ENCODE peak calls at places on chromosomes 6 and 20, in five cellular contexts. A, N, D, M and U are unnamed samples.

GRCh38 chr6:161569071-161569470 is 295.2 kb upstream of the AGPAT4 start:
- DNase-seq in M (no peak), N (no peak), A (no peak), D (no peak), U (no peak)

GRCh38 chr6:34132486-34133185 is 13.3 kb downstream of the GRM4 start:
- DNase-seq in D (no peak), M (peak), N (no peak), A (no peak), U (no peak)

GRCh38 chr6:8993111-8993510 is 557.8 kb upstream of the SLC35B3 start:
- DNase-seq in N (no peak), A (no peak), D (no peak), M (no peak), U (no peak)

GRCh38 chr6:157253017-157253416 is 70.3 kb downstream of the TMEM242 start:
- DNase-seq in A (no peak), M (no peak), D (no peak), N (no peak), U (no peak)

GRCh38 chr20:58233881-58234528 is 5.6 kb upstream of the ANKRD60 start:
- DNase-seq in A (no peak), M (peak), N (no peak), D (no peak), U (no peak)

GRCh38 chr20:25324412-25324811 is 66.2 kb downstream of the ABHD12 start:
- DNase-seq in A (peak), D (no peak), N (peak), M (no peak), U (peak)

GRCh38 chr6:11596640-11597237 is 59.2 kb downstream of the TMEM170B start:
- DNase-seq in A (no peak), N (no peak), D (no peak), M (no peak), U (no peak)

GRCh38 chr6:11271637-11272036 is 39.2 kb upstream of the NEDD9 start:
- DNase-seq in D (no peak), M (no peak), A (no peak), N (no peak), U (no peak)

GRCh38 chr20:650954-651353 is 2.0 kb downstream of the SRXN1 start:
- DNase-seq in D (no peak), N (no peak), A (no peak), M (peak), U (no peak)

GRCh38 chr6:155832596-155832995 is 377.0 kb upstream of the NOX3 start:
- DNase-seq in D (no peak), A (no peak), M (peak), N (no peak), U (no peak)

GRCh38 chr6:135217663-135218062 is 36.6 kb downstream of the MYB start:
- DNase-seq in A (no peak), M (no peak), N (no peak), D (no peak), U (no peak)

GRCh38 chr6:129607581-129608186 is 102.3 kb downstream of the ARHGAP18 start:
- DNase-seq in N (no peak), M (no peak), A (no peak), D (no peak), U (no peak)

GRCh38 chr6:136751478-136751956 is 40.8 kb downstream of the MAP3K5 start:
- DNase-seq in N (no peak), D (no peak), A (no peak), M (no peak), U (no peak)

GRCh38 chr20:25750765-25751696 is 54.4 kb upstream of the ZNF337 start:
- DNase-seq in M (peak), D (peak), A (no peak), N (no peak), U (no peak)

GRCh38 chr6:105644073-105644489 is 241.2 kb upstream of the PREP start:
- DNase-seq in D (no peak), A (no peak), N (no peak), M (no peak), U (no peak)

GRCh38 chr20:1757606-1758507 is 100.3 kb upstream of the SIRPG start:
- DNase-seq in M (no peak), N (no peak), D (no peak), A (no peak), U (no peak)

GRCh38 chr6:13480631-13481501 is 6.5 kb downstream of the GFOD1 start:
- DNase-seq in N (peak), D (no peak), A (no peak), M (peak), U (no peak)

GRCh38 chr6:83294676-83295075 is 101.5 kb downstream of the RWDD2A start:
- DNase-seq in A (no peak), N (no peak), M (no peak), D (no peak), U (no peak)

GRCh38 chr6:149964243-149965190 is 774 bp downstream of the ULBP1 start:
- DNase-seq in A (no peak), M (no peak), D (no peak), N (no peak), U (no peak)

GRCh38 chr20:50267041-50267865 is 76.6 kb downstream of the CEBPB start:
- DNase-seq in M (peak), D (no peak), N (peak), A (peak), U (peak)

GRCh38 chr6:73655341-73655917 is 1.6 kb upstream of the SLC17A5 start:
- DNase-seq in A (no peak), D (no peak), M (no peak), N (no peak), U (no peak)

GRCh38 chr20:32522775-32523612 is 62.1 kb downstream of the NOL4L start:
- DNase-seq in D (peak), M (no peak), N (no peak), A (no peak), U (peak)

GRCh38 chr6:24125980-24126379 is at the start of gene NRSN1:
- DNase-seq in M (no peak), A (no peak), D (no peak), N (no peak), U (no peak)

GRCh38 chr6:85580878-85581267 is 12.8 kb downstream of the SNX14 start:
- DNase-seq in A (no peak), N (peak), M (peak), D (no peak), U (peak)

GRCh38 chr6:32832535-32832934 is 6.0 kb downstream of the TAP2 start:
- DNase-seq in A (no peak), D (no peak), N (no peak), M (no peak), U (no peak)

GRCh38 chr6:4253604-4254211 is 118.3 kb upstream of the ECI2 start:
- DNase-seq in A (no peak), D (no peak), N (peak), M (peak), U (peak)

GRCh38 chr6:144264270-144265060 is 20.7 kb upstream of the UTRN start:
- DNase-seq in M (peak), N (no peak), D (no peak), A (peak), U (no peak)

GRCh38 chr6:93021235-93021909 is 398.0 kb downstream of the EPHA7 start:
- DNase-seq in M (no peak), D (no peak), N (no peak), A (no peak), U (no peak)

GRCh38 chr6:118123503-118124037 is 216.5 kb downstream of the SLC35F1 start:
- DNase-seq in A (no peak), N (no peak), M (no peak), D (no peak), U (no peak)

GRCh38 chr6:25922301-25922700 is 8.2 kb downstream of the SLC17A2 start:
- DNase-seq in M (no peak), D (no peak), A (peak), N (no peak), U (peak)

GRCh38 chr6:69729870-69730449 is 66.8 kb downstream of the LMBRD1 start:
- DNase-seq in A (no peak), N (no peak), D (no peak), M (no peak), U (no peak)

GRCh38 chr6:1399085-1399780 is 9.9 kb downstream of the FOXF2 start:
- DNase-seq in M (no peak), D (no peak), N (no peak), A (no peak), U (no peak)

GRCh38 chr20:17343091-17343490 is 116.3 kb downstream of the PCSK2 start:
- DNase-seq in N (no peak), M (no peak), A (no peak), D (no peak), U (no peak)
- H3K4me3 ChIP-seq in N (no peak), M (no peak), A (no peak), D (no peak), U (no peak)

DNA sequence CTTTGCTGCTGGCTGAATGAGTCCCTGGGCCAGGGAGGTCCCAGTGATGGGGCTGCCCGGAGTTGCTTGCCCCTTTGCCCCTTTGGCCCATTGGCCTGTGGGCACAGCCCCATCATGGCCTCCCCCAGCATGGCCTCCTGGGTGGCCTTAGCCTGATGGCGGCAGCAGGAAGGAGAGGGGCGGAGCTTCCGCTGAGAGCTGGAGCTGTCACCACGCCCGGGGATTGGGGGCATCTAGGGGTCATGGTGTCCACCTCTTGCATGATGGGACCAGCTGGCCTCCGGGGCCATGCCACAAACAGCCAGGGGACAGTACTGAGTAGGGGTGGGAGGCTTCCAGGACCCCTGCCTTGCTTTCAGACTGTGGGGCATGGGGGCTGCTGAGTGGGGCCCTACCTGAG is 31.5 kb upstream of the GATA5 start:
- DNase-seq in M (no peak), N (peak), A (no peak), D (no peak), U (no peak)
- TF ChIP-seq POLR2A in M (no peak), N (no peak), A (no peak), D (no peak), U (no peak)

GRCh38 chr6:111573892-111574800 is 31.5 kb downstream of the TRAF3IP2 start:
- DNase-seq in N (no peak), A (no peak), D (no peak), M (peak), U (peak)
- H3K4me3 ChIP-seq in N (no peak), A (no peak), D (no peak), M (no peak), U (no peak)

GRCh38 chr20:33719989-33720709 is at the start of gene PXMP4:
- DNase-seq in N (peak), A (peak), D (peak), M (peak), U (peak)
- TF ChIP-seq POLR2A in N (no peak), A (no peak), D (no peak), M (peak), U (peak)

DNA sequence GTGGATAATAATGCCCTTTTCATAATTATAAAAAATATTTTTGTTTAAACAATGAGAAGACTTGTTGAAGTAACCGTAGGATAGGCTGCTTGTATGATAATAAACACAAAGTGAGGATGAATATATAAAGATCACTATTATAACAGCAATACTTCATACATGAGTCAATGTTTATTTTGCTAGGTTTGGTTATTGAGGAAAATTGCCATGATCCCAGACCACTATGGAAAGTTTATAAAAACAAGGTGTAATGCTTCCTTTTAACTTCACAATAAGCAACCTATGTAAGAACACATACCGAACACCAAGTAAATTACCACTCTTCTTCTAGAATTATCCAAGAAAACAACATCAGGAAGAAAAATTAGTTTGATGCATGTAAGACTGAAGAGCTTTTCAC is 495.3 kb upstream of the RNF217 start:
- DNase-seq in M (no peak), N (no peak), A (no peak), D (no peak), U (no peak)
- H3K4me3 ChIP-seq in M (no peak), N (no peak), A (no peak), D (no peak), U (no peak)